ENCODE peak calls at places on chromosomes 7 and 10, in seven cellular contexts. W is body of pancreas, E is psoas muscle, O is dorsolateral prefrontal cortex, D is PC-9, B is AG10803, Z is HL-60. A is an unnamed sample.

GRCh38 chr10:71714592-71714991 is 5.0 kb downstream of the C10orf105 start:
- DNase-seq in W (no peak), E (no peak), O (no peak), D (no peak), B (no peak), Z (no peak), A (no peak)

GRCh38 chr10:28130267-28130666 is 131.4 kb upstream of the ODAD2 start:
- DNase-seq in W (no peak), E (no peak), O (no peak), D (no peak), B (peak), Z (no peak), A (peak)

GRCh38 chr7:142590077-142590476 is 159.2 kb upstream of the PRSS1 start:
- DNase-seq in W (no peak), E (no peak), O (no peak), D (no peak), B (no peak), Z (no peak), A (no peak)

GRCh38 chr10:1559731-1560130 is 177.6 kb downstream of the ADARB2 start:
- DNase-seq in W (no peak), E (no peak), O (peak), D (no peak), B (no peak), Z (no peak), A (no peak)

GRCh38 chr7:157436076-157436475 is 99.3 kb downstream of the DNAJB6 start:
- DNase-seq in W (no peak), E (no peak), O (no peak), D (no peak), B (no peak), Z (no peak), A (no peak)

GRCh38 chr10:80472234-80473095 is 18.4 kb downstream of the TSPAN14 start:
- DNase-seq in W (no peak), E (no peak), O (no peak), D (peak), B (peak), Z (no peak), A (peak)

GRCh38 chr7:29350351-29350750 is 155.8 kb downstream of the CHN2 start:
- DNase-seq in W (no peak), E (no peak), O (no peak), D (no peak), B (no peak), Z (no peak), A (no peak)

GRCh38 chr10:46283945-46284285 is 2.9 kb upstream of the ANTXRL start:
- DNase-seq in W (no peak), E (no peak), O (no peak), D (no peak), B (no peak), Z (no peak), A (no peak)

GRCh38 chr7:27662490-27663205 is at the start of gene HIBADH:
- DNase-seq in W (peak), E (peak), O (peak), D (peak), B (peak), Z (peak), A (peak)
- TF ChIP-seq CTCF in W (peak), E (no peak), O (no peak), D (no peak), B (peak), Z (no peak), A (no peak)

DNA sequence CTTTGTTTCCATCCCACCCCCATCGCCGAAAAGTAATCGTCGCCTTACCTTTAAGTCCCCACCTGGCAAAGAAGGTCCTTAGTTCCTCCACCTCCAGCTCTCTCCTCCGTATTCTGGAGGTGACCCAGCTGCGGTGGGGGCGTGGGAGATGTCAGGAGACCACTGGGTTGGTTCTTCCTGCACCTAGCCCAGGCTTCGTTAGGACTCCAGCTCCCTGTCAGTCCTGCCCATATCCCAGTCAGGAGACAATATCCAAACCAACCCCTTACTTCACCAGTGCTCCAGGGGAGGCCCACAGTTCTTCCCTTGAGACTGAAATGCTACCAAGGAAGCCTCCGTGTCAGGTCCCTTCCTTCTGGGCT is 693 bp downstream of the ADIRF start:
- DNase-seq in W (no peak), E (no peak), O (peak), D (no peak), B (no peak), Z (no peak), A (no peak)
- H3K4me3 ChIP-seq in W (no peak), E (peak), O (peak), D (peak), B (peak), Z (no peak), A (peak)

DNA sequence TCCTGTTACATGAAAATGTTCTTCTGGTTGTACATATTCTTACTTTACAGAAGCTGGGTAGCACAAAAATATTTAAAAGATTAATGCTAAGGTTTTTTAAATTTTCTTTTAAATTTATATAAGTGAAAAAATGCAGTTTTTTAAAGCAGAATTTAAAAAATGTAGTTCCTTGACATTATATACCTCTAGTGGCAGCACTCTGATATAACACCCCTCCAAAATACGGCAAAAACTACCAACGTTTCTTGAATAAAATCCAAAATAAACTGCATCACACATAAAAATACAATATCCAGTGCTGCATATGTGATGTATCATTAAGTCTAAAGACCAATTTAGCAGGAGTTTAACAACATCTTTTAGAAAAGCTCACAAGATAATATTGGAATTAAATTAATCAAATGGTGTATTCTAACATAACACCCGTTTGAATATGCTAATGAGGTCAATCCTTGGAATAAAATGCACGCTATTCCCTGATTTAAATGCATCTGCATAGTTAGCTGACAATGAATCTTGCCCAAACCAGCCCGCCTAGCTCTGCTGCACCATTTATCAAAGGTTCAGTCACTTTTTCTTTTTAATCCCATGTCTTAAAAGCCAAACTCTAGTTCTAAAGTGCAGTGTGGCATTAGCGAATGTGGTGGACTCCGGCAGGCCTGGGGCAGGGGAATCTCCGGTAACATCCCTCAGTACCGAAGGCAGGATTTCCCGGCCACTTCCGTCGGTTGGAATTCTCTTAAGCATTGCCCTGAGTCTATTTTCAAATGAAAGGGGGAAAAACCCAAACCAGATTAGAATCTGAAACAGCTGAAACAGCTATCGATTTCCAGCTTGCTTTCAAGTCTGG is 1.2 kb downstream of the TCERG1L start:
- DNase-seq in W (no peak), E (no peak), O (no peak), D (no peak), B (no peak), Z (no peak), A (peak)
- TF ChIP-seq CTCF in W (no peak), E (peak), O (peak), D (peak), B (no peak), Z (no peak), A (peak)

GRCh38 chr7:30471205-30471604 is 7.4 kb downstream of the NOD1 start:
- DNase-seq in W (no peak), E (no peak), O (no peak), D (no peak), B (no peak), Z (no peak), A (no peak)

GRCh38 chr7:30470783-30471182 is 7.8 kb downstream of the NOD1 start:
- DNase-seq in W (peak), E (no peak), O (no peak), D (no peak), B (peak), Z (no peak), A (peak)

GRCh38 chr7:30469303-30469702 is 9.3 kb downstream of the NOD1 start:
- DNase-seq in W (peak), E (peak), O (no peak), D (peak), B (peak), Z (no peak), A (peak)

GRCh38 chr7:30468791-30469190 is 9.8 kb downstream of the NOD1 start:
- DNase-seq in W (peak), E (no peak), O (no peak), D (no peak), B (peak), Z (no peak), A (peak)

GRCh38 chr7:30470163-30470770 is 8.3 kb downstream of the NOD1 start:
- DNase-seq in W (peak), E (peak), O (no peak), D (no peak), B (peak), Z (no peak), A (peak)
- H3K4me3 ChIP-seq in W (no peak), E (peak), O (no peak), D (no peak), B (peak), Z (no peak), A (no peak)

A was measured in fibroblast of mammary gland.